ENCODE peak calls at places on chromosomes 3 and 15, in eight cellular contexts. S, F, A, M, T, Q, W and Z are unnamed samples.
A peak's percentile ranks its signal among the peaks of the same experiment; 100 is the strongest.

GRCh38 chr3:143436231-143436930 is 316.8 kb downstream of the CHST2 start:
- DNase-seq in S (no peak), F (no peak), A (no peak), M (peak; percentile 87), T (no peak), Q (no peak), W (no peak), Z (no peak)

GRCh38 chr3:141414800-141415462 is 46.6 kb downstream of the ZBTB38 start:
- DNase-seq in S (no peak), F (no peak), A (no peak), M (peak; percentile 85), T (no peak), Q (no peak), W (no peak), Z (no peak)

GRCh38 chr15:88029696-88030095 is 226.8 kb downstream of the NTRK3 start:
- DNase-seq in S (no peak), F (no peak), A (no peak), M (peak; percentile 59), T (no peak), Q (no peak), W (no peak), Z (no peak)

GRCh38 chr3:45210308-45211038 is 15.6 kb downstream of the TMEM158 start:
- DNase-seq in S (peak; percentile 74), F (peak; percentile 67), A (peak; percentile 44), M (peak; percentile 83), T (no peak), Q (peak; percentile 82), W (peak; percentile 69), Z (peak; percentile 12)

GRCh38 chr15:62607643-62608042 is 434.9 kb upstream of the TPM1 start:
- DNase-seq in S (no peak), F (no peak), A (no peak), M (peak; percentile 69), T (no peak), Q (no peak), W (no peak), Z (no peak)

GRCh38 chr3:81443948-81444347 is 317.5 kb downstream of the GBE1 start:
- DNase-seq in S (no peak), F (no peak), A (no peak), M (peak; percentile 84), T (no peak), Q (no peak), W (peak; percentile 20), Z (no peak)

GRCh38 chr3:139131951-139132350 is 87.3 kb upstream of the PRR23C start:
- DNase-seq in S (no peak), F (no peak), A (no peak), M (no peak), T (no peak), Q (no peak), W (no peak), Z (no peak)

GRCh38 chr15:96424674-96425073 is 94.2 kb downstream of the NR2F2 start:
- DNase-seq in S (no peak), F (no peak), A (no peak), M (no peak), T (no peak), Q (no peak), W (no peak), Z (no peak)

GRCh38 chr3:65893631-65894030 is 145.1 kb downstream of the MAGI1 start:
- DNase-seq in S (no peak), F (no peak), A (no peak), M (peak; percentile 21), T (no peak), Q (no peak), W (no peak), Z (no peak)

GRCh38 chr15:31031471-31032064 is 40.1 kb upstream of the MTMR10 start:
- DNase-seq in S (no peak), F (no peak), A (no peak), M (peak; percentile 50), T (no peak), Q (no peak), W (no peak), Z (no peak)

GRCh38 chr3:56826831-56827722 is 25.3 kb upstream of the ARHGEF3 start:
- DNase-seq in S (no peak), F (no peak), A (no peak), M (peak; percentile 64), T (no peak), Q (no peak), W (no peak), Z (no peak)

GRCh38 chr3:71083726-71084131 is 499.8 kb downstream of the FOXP1 start:
- DNase-seq in S (no peak), F (no peak), A (no peak), M (no peak), T (no peak), Q (no peak), W (no peak), Z (no peak)

GRCh38 chr15:66756220-66756769 is 54.3 kb downstream of the SMAD6 start:
- DNase-seq in S (no peak), F (no peak), A (no peak), M (no peak), T (no peak), Q (no peak), W (no peak), Z (no peak)

GRCh38 chr3:46442591-46443530 is 21.8 kb downstream of the LTF start:
- DNase-seq in S (no peak), F (no peak), A (no peak), M (peak; percentile 52), T (no peak), Q (no peak), W (no peak), Z (peak; percentile 78)

GRCh38 chr3:190701096-190701532 is 161.4 kb downstream of the GMNC start:
- DNase-seq in S (no peak), F (no peak), A (peak; percentile 87), M (peak; percentile 64), T (no peak), Q (peak; percentile 69), W (peak; percentile 14), Z (peak; percentile 19)